ENCODE peak calls at places on chromosomes 5 and 9, in six cellular contexts. M is stimulated activated CD4-positive, alpha-beta T cell treated with anti-CD3 and anti-CD28 coated beads, Interleukin-15, amount 100 ng/mL, for 1 hour; I is C1 segment of cervical spinal cord; N is HTR-8/SVneo; Y is Caco-2; W is NCI-H460. P is an unnamed sample.
A peak's percentile ranks its signal among the peaks of the same experiment; 100 is the strongest.

GRCh38 chr5:172007153-172007794 is 836 bp upstream of the FBXW11 start:
- DNase-seq in M (no peak), I (no peak), N (no peak), Y (no peak), W (no peak), P (peak; percentile 26)

GRCh38 chr5:169742773-169743296 is 105.8 kb downstream of the DOCK2 start:
- DNase-seq in M (no peak), I (no peak), N (no peak), Y (no peak), W (no peak), P (no peak)

GRCh38 chr9:36036780-36037579 is at the start of gene RECK:
- DNase-seq in M (peak; percentile 73), I (peak; percentile 61), N (peak; percentile 67), Y (peak; percentile 88), W (peak; percentile 39), P (peak; percentile 29)

GRCh38 chr5:69331528-69332445 is 814 bp downstream of the CCDC125 start:
- DNase-seq in M (no peak), I (no peak), N (no peak), Y (peak; percentile 62), W (no peak), P (peak; percentile 54)

GRCh38 chr5:93576015-93576414 is 5.0 kb downstream of the NR2F1-AS1 start:
- DNase-seq in M (no peak), I (no peak), N (no peak), Y (no peak), W (no peak), P (no peak)

GRCh38 chr9:5499889-5500398 is 10.4 kb upstream of the PDCD1LG2 start:
- DNase-seq in M (no peak), I (no peak), N (no peak), Y (no peak), W (no peak), P (peak; percentile 72)

GRCh38 chr5:139711067-139711851 is 63.1 kb downstream of the CXXC5 start:
- DNase-seq in M (peak; percentile 26), I (no peak), N (peak; percentile 53), Y (peak; percentile 66), W (peak; percentile 11), P (no peak)

GRCh38 chr9:126564128-126564527 is 49.6 kb upstream of the LMX1B start:
- DNase-seq in M (no peak), I (no peak), N (no peak), Y (peak; percentile 29), W (no peak), P (no peak)